ENCODE peak calls at places on chromosome X, in seven cellular contexts. C is SK-N-SH, R is K562, D is GM12891, M is HepG2, W is GM12878, U is H1. G is an unnamed sample.
A peak's percentile ranks its signal among the peaks of the same experiment; 100 is the strongest.

GRCh38 chrX:129577473-129577872 is 37.4 kb downstream of the OCRL start:
- DNase-seq in C (peak; percentile 58), R (peak; percentile 64), D (no peak), M (no peak), W (no peak), U (no peak), G (no peak)

GRCh38 chrX:84219551-84219950 is 31.6 kb upstream of the RPS6KA6 start:
- DNase-seq in C (no peak), R (no peak), D (no peak), M (no peak), W (no peak), U (no peak), G (no peak)

GRCh38 chrX:31580726-31581125 is 508.9 kb upstream of the FTHL17 start:
- DNase-seq in C (no peak), R (no peak), D (no peak), M (no peak), W (no peak), U (no peak), G (no peak)

GRCh38 chrX:24282381-24283121 is 31.3 kb downstream of the SUPT20HL2 start:
- DNase-seq in C (no peak), R (no peak), D (no peak), M (no peak), W (no peak), U (no peak), G (no peak)

GRCh38 chrX:53088136-53088974 is 5.6 kb upstream of the KANTR start:
- DNase-seq in C (peak; percentile 86), R (no peak), D (no peak), M (no peak), W (no peak), U (no peak), G (peak; percentile 64)

GRCh38 chrX:38804481-38805293 is 3.4 kb downstream of the MID1IP1 start:
- DNase-seq in C (peak; percentile 52), R (no peak), D (no peak), M (no peak), W (no peak), U (no peak), G (no peak)

GRCh38 chrX:85963736-85964135 is 83.6 kb downstream of the CHM start:
- DNase-seq in C (no peak), R (no peak), D (no peak), M (peak; percentile 1), W (no peak), U (no peak), G (no peak)

GRCh38 chrX:39336709-39337294 is 535.5 kb downstream of the MID1IP1 start:
- DNase-seq in C (no peak), R (no peak), D (no peak), M (no peak), W (peak; percentile 32), U (no peak), G (no peak)

GRCh38 chrX:70720721-70721120 is 187.8 kb downstream of the TEX11 start:
- DNase-seq in C (no peak), R (no peak), D (no peak), M (no peak), W (no peak), U (no peak), G (no peak)

GRCh38 chrX:103817502-103817901 is 14.6 kb downstream of the RAB9B start:
- DNase-seq in C (peak; percentile 30), R (peak; percentile 30), D (no peak), M (peak; percentile 10), W (peak; percentile 11), U (no peak), G (no peak)

GRCh38 chrX:47366051-47366722 is 4.2 kb upstream of the ZNF157 start:
- DNase-seq in C (peak; percentile 70), R (peak; percentile 47), D (peak; percentile 44), M (no peak), W (peak; percentile 37), U (peak; percentile 46), G (peak; percentile 29)

GRCh38 chrX:115960440-115961084 is 210.0 kb upstream of the AGTR2 start:
- DNase-seq in C (no peak), R (no peak), D (no peak), M (no peak), W (no peak), U (no peak), G (no peak)

GRCh38 chrX:130118396-130118795 is 8.1 kb upstream of the ELF4 start:
- DNase-seq in C (no peak), R (no peak), D (no peak), M (no peak), W (no peak), U (no peak), G (no peak)

GRCh38 chrX:118839334-118839958 is 15.8 kb downstream of the ZCCHC12 start:
- DNase-seq in C (peak; percentile 90), R (peak; percentile 75), D (peak; percentile 26), M (peak; percentile 58), W (no peak), U (peak; percentile 46), G (peak; percentile 41)

GRCh38 chrX:19129694-19130093 is 7.4 kb upstream of the ADGRG2 start:
- DNase-seq in C (no peak), R (peak; percentile 27), D (no peak), M (no peak), W (no peak), U (no peak), G (no peak)

GRCh38 chrX:45344597-45344996 is 143.9 kb upstream of the DIPK2B start:
- DNase-seq in C (no peak), R (no peak), D (no peak), M (no peak), W (no peak), U (no peak), G (no peak)

GRCh38 chrX:108285361-108285760 is 152.9 kb downstream of the COL4A6 start:
- DNase-seq in C (no peak), R (no peak), D (no peak), M (no peak), W (no peak), U (no peak), G (no peak)

GRCh38 chrX:49166914-49167739 is 4.6 kb downstream of the MAGIX start:
- DNase-seq in C (peak; percentile 30), R (peak; percentile 60), D (no peak), M (no peak), W (peak; percentile 51), U (no peak), G (no peak)

GRCh38 chrX:33336783-33337182 is 125.4 kb upstream of the DMD start:
- DNase-seq in C (no peak), R (no peak), D (no peak), M (peak; percentile 2), W (no peak), U (no peak), G (no peak)

GRCh38 chrX:130125090-130125489 is 14.8 kb upstream of the ELF4 start:
- DNase-seq in C (peak; percentile 71), R (no peak), D (no peak), M (no peak), W (no peak), U (no peak), G (no peak)

GRCh38 chrX:8748855-8749254 is 16.9 kb upstream of the ANOS1 start:
- DNase-seq in C (peak; percentile 47), R (peak; percentile 22), D (no peak), M (no peak), W (no peak), U (no peak), G (no peak)

GRCh38 chrX:74540635-74541249 is 73.7 kb downstream of the RLIM start:
- DNase-seq in C (no peak), R (no peak), D (no peak), M (no peak), W (no peak), U (no peak), G (no peak)

GRCh38 chrX:7690842-7691241 is 152.1 kb upstream of the VCX start:
- DNase-seq in C (no peak), R (no peak), D (no peak), M (no peak), W (no peak), U (no peak), G (no peak)

GRCh38 chrX:109537324-109537665 is 651 bp downstream of the NXT2 start:
- DNase-seq in C (no peak), R (peak; percentile 10), D (no peak), M (peak; percentile 61), W (no peak), U (no peak), G (no peak)

GRCh38 chrX:38847903-38848230 is 46.6 kb downstream of the MID1IP1 start:
- DNase-seq in C (no peak), R (no peak), D (no peak), M (no peak), W (no peak), U (no peak), G (no peak)

GRCh38 chrX:68834371-68835103 is 5.7 kb downstream of the EFNB1 start:
- DNase-seq in C (no peak), R (no peak), D (no peak), M (no peak), W (no peak), U (no peak), G (no peak)

GRCh38 chrX:150694738-150695410 is 1.7 kb downstream of the MTMR1 start:
- DNase-seq in C (no peak), R (peak; percentile 11), D (no peak), M (no peak), W (no peak), U (no peak), G (no peak)
- TF ChIP-seq TAF1 in C (no peak), R (no peak), D (no peak), M (no peak), W (no peak), U (no peak), G (no peak)

GRCh38 chrX:153801646-153802045 is 7.2 kb downstream of the SSR4 start:
- DNase-seq in C (no peak), R (no peak), D (no peak), M (no peak), W (no peak), U (no peak), G (no peak)
- TF ChIP-seq POLR2AphosphoS5 in C (no peak), R (no peak), D (no peak), M (no peak), W (no peak), U (no peak), G (no peak)

GRCh38 chrX:15815779-15816452 is 25.6 kb downstream of the ZRSR2 start:
- DNase-seq in C (peak; percentile 59), R (peak; percentile 16), D (peak; percentile 5), M (peak; percentile 5), W (peak; percentile 8), U (no peak), G (no peak)
- TF ChIP-seq TAF1 in C (no peak), R (no peak), D (no peak), M (no peak), W (no peak), U (no peak), G (no peak)

GRCh38 chrX:12975999-12976558 is 1.2 kb downstream of the TMSB4X start:
- DNase-seq in C (peak; percentile 67), R (peak; percentile 60), D (no peak), M (no peak), W (no peak), U (no peak), G (peak; percentile 40)

GRCh38 chrX:12979011-12979629 is 4.2 kb downstream of the TMSB4X start:
- DNase-seq in C (no peak), R (no peak), D (no peak), M (no peak), W (no peak), U (no peak), G (no peak)

GRCh38 chrX:12979630-12980015 is 4.7 kb downstream of the TMSB4X start:
- DNase-seq in C (no peak), R (no peak), D (no peak), M (no peak), W (no peak), U (no peak), G (no peak)

GRCh38 chrX:12977761-12978204 is 2.9 kb downstream of the TMSB4X start:
- DNase-seq in C (no peak), R (no peak), D (no peak), M (no peak), W (no peak), U (no peak), G (no peak)

GRCh38 chrX:12978205-12979010 is 3.5 kb downstream of the TMSB4X start:
- DNase-seq in C (no peak), R (peak; percentile 44), D (no peak), M (no peak), W (no peak), U (no peak), G (peak; percentile 35)
- TF ChIP-seq POLR2AphosphoS5 in C (peak; percentile 76), R (peak; percentile 60), D (peak; percentile 94), M (no peak), W (peak; percentile 97), U (peak; percentile 97), G (peak; percentile 98)

G was measured in GM12892.